ENCODE peak calls at places on chromosomes 5 and 9, in six cellular contexts. P is progenitor cell of endocrine pancreas, J is GM12865, H is AG04450, A is tibial nerve, M is H9. E is an unnamed sample.
A peak's percentile ranks its signal among the peaks of the same experiment; 100 is the strongest.

GRCh38 chr9:91572044-91572443 is 148.4 kb upstream of the NFIL3 start:
- DNase-seq in H (no peak), J (no peak), P (no peak), M (no peak), A (no peak), E (no peak)

GRCh38 chr5:134026521-134027202 is 21.9 kb upstream of the VDAC1 start:
- DNase-seq in J (peak; percentile 84), P (peak; percentile 33), M (peak; percentile 88), A (no peak), H (peak; percentile 29), E (peak; percentile 76)

GRCh38 chr5:33936004-33936380 is 194 bp upstream of the RXFP3 start:
- DNase-seq in A (peak; percentile 11), H (peak; percentile 7), P (peak; percentile 88), M (peak; percentile 82), J (peak; percentile 69), E (no peak)

GRCh38 chr9:89026878-89027277 is 35.6 kb downstream of the S1PR3 start:
- DNase-seq in P (no peak), A (no peak), J (no peak), H (no peak), M (no peak), E (no peak)

GRCh38 chr5:139178948-139179347 is 19.2 kb downstream of the SIL1 start:
- DNase-seq in A (no peak), H (no peak), J (no peak), M (no peak), P (no peak), E (no peak)

GRCh38 chr5:78751872-78752271 is 103.3 kb upstream of the LHFPL2 start:
- DNase-seq in A (no peak), H (no peak), P (no peak), M (no peak), J (no peak), E (no peak)

GRCh38 chr9:127128341-127129072 is 6.1 kb upstream of the ANGPTL2 start:
- DNase-seq in J (no peak), M (no peak), A (peak; percentile 63), H (no peak), P (no peak), E (no peak)

GRCh38 chr5:141945511-141946024 is 12.4 kb downstream of the PCDH12 start:
- DNase-seq in J (no peak), P (no peak), M (peak; percentile 63), A (no peak), H (no peak), E (no peak)

GRCh38 chr9:36793277-36793676 is 220.6 kb downstream of the MELK start:
- DNase-seq in A (no peak), H (no peak), J (peak; percentile 13), P (no peak), M (peak; percentile 57), E (no peak)

GRCh38 chr5:168086104-168086610 is 205.3 kb upstream of the WWC1 start:
- DNase-seq in J (no peak), H (no peak), M (no peak), A (no peak), P (no peak), E (no peak)

GRCh38 chr5:1445313-1445894 is at the start of gene SLC6A3:
- DNase-seq in H (no peak), A (no peak), P (peak; percentile 62), M (peak; percentile 91), J (no peak), E (peak; percentile 96)

GRCh38 chr9:136543830-136544548 is 1.9 kb downstream of the NOTCH1 start:
- DNase-seq in J (no peak), H (no peak), P (peak; percentile 43), M (no peak), A (peak; percentile 54), E (no peak)

GRCh38 chr5:153598099-153598498 is 107.6 kb downstream of the GRIA1 start:
- DNase-seq in J (peak; percentile 23), P (no peak), M (no peak), H (no peak), A (no peak), E (no peak)

GRCh38 chr9:69660304-69660703 is 11.9 kb downstream of the APBA1 start:
- DNase-seq in M (no peak), H (no peak), P (no peak), A (no peak), J (no peak), E (no peak)

GRCh38 chr9:79684059-79684458 is 112.3 kb downstream of the TLE4 start:
- DNase-seq in J (no peak), M (no peak), P (no peak), H (no peak), A (no peak), E (no peak)

GRCh38 chr9:117494401-117495130 is 79.7 kb upstream of the ASTN2 start:
- DNase-seq in H (no peak), J (no peak), A (no peak), M (no peak), P (no peak), E (no peak)

GRCh38 chr5:167844173-167844572 is 447.3 kb upstream of the WWC1 start:
- DNase-seq in H (no peak), A (no peak), P (no peak), J (no peak), M (no peak), E (no peak)

GRCh38 chr5:174831985-174832384 is 107.6 kb downstream of the MSX2 start:
- DNase-seq in M (no peak), H (no peak), J (no peak), A (no peak), P (no peak), E (no peak)

GRCh38 chr5:37554938-37555337 is 175.8 kb downstream of the WDR70 start:
- DNase-seq in H (no peak), A (no peak), P (no peak), J (peak; percentile 9), M (no peak), E (no peak)

GRCh38 chr5:84372066-84372700 is 12.5 kb downstream of the EDIL3 start:
- DNase-seq in J (no peak), A (no peak), P (no peak), M (no peak), H (no peak), E (no peak)

DNA sequence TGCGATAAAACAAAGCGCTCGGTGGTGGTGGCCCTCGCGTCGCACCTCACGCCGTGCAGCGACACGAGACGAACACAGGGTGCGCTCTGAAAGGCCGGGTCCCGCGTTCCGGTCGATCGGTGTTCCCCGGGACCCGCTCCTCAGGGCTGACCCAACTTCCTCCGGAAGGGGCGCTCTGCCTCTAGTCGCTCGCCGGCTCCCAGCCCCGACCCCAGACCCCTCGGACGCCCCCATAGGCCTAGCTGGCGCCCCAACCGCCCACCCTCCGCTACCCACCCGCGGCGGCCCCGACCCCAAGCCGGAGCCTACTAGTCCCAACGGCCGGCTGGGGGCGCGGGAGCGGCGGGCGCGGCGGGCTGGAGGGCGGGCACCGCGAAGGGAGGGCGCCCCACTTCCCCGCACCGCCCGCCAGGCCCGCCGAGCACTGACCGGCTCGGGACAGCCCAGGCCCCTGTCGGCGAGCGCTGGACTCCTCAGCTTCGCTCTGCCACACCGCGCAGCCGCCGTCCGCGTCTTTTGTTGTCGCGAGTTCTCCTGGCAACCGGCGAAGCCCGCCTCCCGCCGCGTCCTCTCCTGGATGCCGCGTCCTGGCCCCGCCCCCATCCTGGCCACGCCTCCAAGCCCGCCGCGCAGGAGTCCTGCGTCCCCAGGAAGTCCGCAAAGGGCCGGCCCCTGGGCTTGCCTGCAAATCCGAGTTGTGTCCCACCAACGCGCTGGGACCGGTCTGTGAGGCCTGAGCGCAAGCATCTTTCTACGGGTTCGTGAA is at the start of gene KIF27:
- DNase-seq in P (peak; percentile 99), A (peak; percentile 98), J (peak; percentile 99), H (peak; percentile 94), M (peak; percentile 98), E (peak; percentile 65)
- TF ChIP-seq CTCF in P (peak; percentile 70), A (no peak), J (peak; percentile 2), H (peak; percentile 7), M (peak; percentile 67), E (no peak)

DNA sequence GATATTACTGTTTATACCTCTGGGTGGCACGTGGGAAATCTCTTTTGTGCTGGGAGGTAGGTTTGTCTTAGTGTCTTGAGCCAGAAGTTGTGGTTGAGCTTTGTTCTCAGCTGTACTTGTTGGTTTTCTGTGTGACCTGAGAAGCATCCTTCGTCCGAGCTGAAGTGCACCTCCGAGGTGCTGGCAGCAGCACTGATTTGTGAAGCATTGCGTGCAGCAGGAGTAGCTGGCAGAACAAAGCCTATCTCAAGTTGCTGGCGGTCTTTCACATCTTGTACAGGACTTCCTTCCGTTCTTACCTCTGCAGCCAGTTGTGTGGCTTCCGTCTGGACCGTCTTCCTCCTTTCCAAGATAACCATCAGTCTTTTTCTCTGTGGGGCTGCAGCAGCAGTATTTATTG is 4.3 kb downstream of the PRRC2B start:
- DNase-seq in H (no peak), J (peak; percentile 92), A (no peak), M (no peak), P (no peak), E (no peak)
- TF ChIP-seq CTCF in H (no peak), J (no peak), A (no peak), M (no peak), P (no peak), E (no peak)

GRCh38 chr9:71352837-71353236 is 231.4 kb upstream of the TRPM3 start:
- DNase-seq in A (no peak), M (no peak), J (no peak), H (no peak), P (no peak), E (no peak)

GRCh38 chr9:71361357-71361756 is 239.9 kb upstream of the TRPM3 start:
- DNase-seq in A (no peak), P (no peak), J (no peak), M (no peak), H (no peak), E (no peak)

GRCh38 chr9:71353723-71354122 is 232.3 kb upstream of the TRPM3 start:
- DNase-seq in H (no peak), A (no peak), J (no peak), M (no peak), P (no peak), E (no peak)

GRCh38 chr9:71357346-71357745 is 235.9 kb upstream of the TRPM3 start:
- DNase-seq in A (no peak), P (no peak), M (no peak), H (no peak), J (no peak), E (no peak)

GRCh38 chr9:71355884-71356283 is 234.5 kb upstream of the TRPM3 start:
- DNase-seq in P (no peak), M (peak; percentile 37), J (no peak), A (no peak), H (no peak), E (no peak)
- TF ChIP-seq CTCF in P (peak; percentile 44), M (peak; percentile 70), J (no peak), A (no peak), H (no peak), E (no peak)

DNA sequence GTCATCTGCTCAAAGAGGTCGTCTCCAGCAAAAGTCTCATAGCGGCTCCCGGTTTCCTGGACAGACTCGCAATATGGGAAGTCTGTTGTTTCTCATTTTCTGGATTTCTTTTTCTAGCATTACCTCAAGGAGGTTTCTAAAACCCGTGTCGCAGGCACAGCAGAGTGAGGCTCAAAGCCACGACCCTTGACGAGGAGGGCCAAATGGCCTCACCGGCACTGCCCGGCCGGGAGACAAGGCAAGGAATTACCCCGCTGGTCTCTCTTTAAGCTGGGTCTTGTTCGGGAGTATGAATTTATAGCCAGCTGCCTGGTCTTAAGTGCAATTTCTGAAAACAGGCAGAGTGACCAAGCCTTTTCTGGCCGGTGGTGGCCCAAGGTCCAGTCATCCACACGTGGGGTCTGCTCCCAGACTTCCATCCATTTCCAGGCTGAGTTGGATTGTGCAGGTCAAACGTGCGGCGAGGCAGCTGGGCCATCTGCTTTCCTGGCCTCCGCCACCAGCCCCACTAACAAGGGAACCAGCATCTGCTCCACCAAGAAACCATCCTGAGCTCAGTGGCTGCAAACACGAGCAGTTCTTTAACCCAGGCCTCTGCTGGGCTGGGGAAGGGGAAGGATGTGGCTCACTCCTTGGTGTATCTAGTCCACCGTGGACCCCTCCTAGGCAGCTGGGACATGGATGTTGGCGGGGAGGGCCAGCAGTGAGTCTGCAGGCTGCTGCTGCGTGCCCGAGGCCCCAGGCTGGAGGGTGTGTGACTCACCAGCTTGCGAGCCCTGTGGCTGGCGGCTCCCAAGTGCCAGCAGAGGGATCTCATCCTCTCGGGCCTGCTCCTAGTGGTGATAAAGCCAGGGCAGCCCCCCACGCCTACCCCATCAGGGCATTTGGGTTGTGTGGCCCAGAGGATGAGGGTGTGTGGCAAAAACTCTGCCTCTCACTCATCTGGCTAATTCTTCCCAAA is 55.6 kb upstream of the COL5A1 start:
- DNase-seq in J (no peak), H (no peak), P (peak; percentile 6), A (peak; percentile 2), M (peak; percentile 36), E (no peak)
- TF ChIP-seq CTCF in J (no peak), H (peak; percentile 47), P (no peak), A (no peak), M (no peak), E (no peak)

E was measured in D721Med.